ENCODE peak calls at places on chromosome 10, in eight cellular contexts. H, D, F, K, M, N, Q and A are unnamed samples.

GRCh38 chr10:80068270-80068669 is 10.2 kb upstream of the TMEM254 start:
- DNase-seq in H (no peak), D (no peak), F (no peak), K (no peak), M (no peak), N (no peak), Q (no peak), A (no peak)

GRCh38 chr10:75042292-75042974 is 69.0 kb upstream of the SAMD8 start:
- DNase-seq in H (no peak), D (peak; percentile 79), F (no peak), K (peak; percentile 58), M (no peak), N (no peak), Q (peak; percentile 25), A (no peak)

GRCh38 chr10:96904648-96905047 is 72.5 kb downstream of the LCOR start:
- DNase-seq in H (no peak), D (no peak), F (no peak), K (no peak), M (no peak), N (no peak), Q (no peak), A (no peak)

GRCh38 chr10:511849-512191 is 177.6 kb downstream of the DIP2C start:
- DNase-seq in H (no peak), D (no peak), F (peak; percentile 57), K (no peak), M (no peak), N (no peak), Q (no peak), A (no peak)

GRCh38 chr10:79507436-79508167 is 4.7 kb upstream of the EIF5AL1 start:
- DNase-seq in H (no peak), D (no peak), F (no peak), K (no peak), M (no peak), N (no peak), Q (no peak), A (no peak)

GRCh38 chr10:28677889-28678686 is 767 bp downstream of the BAMBI start:
- DNase-seq in H (peak; percentile 48), D (peak; percentile 17), F (peak; percentile 84), K (peak; percentile 31), M (peak; percentile 8), N (peak; percentile 23), Q (peak; percentile 88), A (peak; percentile 48)

GRCh38 chr10:94524146-94524545 is 21.4 kb upstream of the HELLS start:
- DNase-seq in H (no peak), D (peak; percentile 95), F (no peak), K (no peak), M (no peak), N (no peak), Q (no peak), A (no peak)

GRCh38 chr10:677750-678661 is 11.5 kb downstream of the DIP2C start:
- DNase-seq in H (no peak), D (no peak), F (peak; percentile 50), K (no peak), M (no peak), N (no peak), Q (peak; percentile 72), A (no peak)

GRCh38 chr10:116763440-116763839 is 21.1 kb upstream of the HSPA12A start:
- DNase-seq in H (no peak), D (no peak), F (no peak), K (no peak), M (no peak), N (no peak), Q (no peak), A (no peak)

GRCh38 chr10:101062231-101063161 is 707 bp downstream of the KAZALD1 start:
- DNase-seq in H (peak; percentile 73), D (no peak), F (peak; percentile 87), K (peak; percentile 37), M (peak; percentile 53), N (peak; percentile 74), Q (no peak), A (peak; percentile 64)

GRCh38 chr10:45817130-45817859 is 30.0 kb downstream of the AGAP4 start:
- DNase-seq in H (no peak), D (no peak), F (no peak), K (no peak), M (no peak), N (no peak), Q (no peak), A (no peak)

GRCh38 chr10:97543025-97543546 is 29.5 kb upstream of the ANKRD2 start:
- DNase-seq in H (no peak), D (peak; percentile 98), F (peak; percentile 95), K (peak; percentile 97), M (peak; percentile 56), N (no peak), Q (peak; percentile 96), A (no peak)

GRCh38 chr10:44306762-44307161 is 78.1 kb downstream of the CXCL12 start:
- DNase-seq in H (no peak), D (peak; percentile 63), F (no peak), K (no peak), M (no peak), N (no peak), Q (no peak), A (no peak)

GRCh38 chr10:91923371-91924211 is at the start of gene BTAF1:
- DNase-seq in H (peak; percentile 84), D (peak; percentile 89), F (peak; percentile 98), K (peak; percentile 95), M (peak; percentile 90), N (peak; percentile 65), Q (peak; percentile 97), A (peak; percentile 91)

GRCh38 chr10:131431541-131431940 is 120.0 kb upstream of the TCERG1L start:
- DNase-seq in H (peak; percentile 2), D (no peak), F (peak; percentile 34), K (no peak), M (no peak), N (no peak), Q (no peak), A (no peak)

GRCh38 chr10:112603062-112603461 is 156.0 kb downstream of the VTI1A start:
- DNase-seq in H (no peak), D (no peak), F (no peak), K (no peak), M (no peak), N (no peak), Q (no peak), A (no peak)

GRCh38 chr10:13627459-13628310 is 40.9 kb downstream of the PRPF18 start:
- DNase-seq in H (no peak), D (no peak), F (no peak), K (peak; percentile 29), M (no peak), N (no peak), Q (no peak), A (no peak)

GRCh38 chr10:100148353-100149211 is 37.2 kb downstream of the ERLIN1 start:
- DNase-seq in H (no peak), D (peak; percentile 87), F (no peak), K (peak; percentile 99), M (peak; percentile 34), N (no peak), Q (no peak), A (peak; percentile 61)

GRCh38 chr10:84837041-84837766 is 508.8 kb downstream of the CCSER2 start:
- DNase-seq in H (peak; percentile 52), D (no peak), F (no peak), K (no peak), M (no peak), N (peak; percentile 30), Q (no peak), A (no peak)

GRCh38 chr10:96509017-96509641 is 4.6 kb downstream of the TLL2 start:
- DNase-seq in H (no peak), D (peak; percentile 81), F (no peak), K (peak; percentile 66), M (no peak), N (no peak), Q (no peak), A (no peak)

GRCh38 chr10:88557659-88558058 is 25.5 kb downstream of the RNLS start:
- DNase-seq in H (no peak), D (peak; percentile 78), F (no peak), K (peak; percentile 47), M (no peak), N (no peak), Q (no peak), A (no peak)

GRCh38 chr10:62818426-62819011 is 2.4 kb upstream of the EGR2 start:
- DNase-seq in H (peak; percentile 62), D (no peak), F (peak; percentile 82), K (no peak), M (peak; percentile 85), N (peak; percentile 28), Q (no peak), A (peak; percentile 56)

GRCh38 chr10:11411926-11412545 is 199.4 kb downstream of the USP6NL start:
- DNase-seq in H (no peak), D (no peak), F (no peak), K (no peak), M (no peak), N (no peak), Q (peak; percentile 62), A (no peak)

GRCh38 chr10:107914450-107915276 is 750.2 kb upstream of the SORCS1 start:
- DNase-seq in H (no peak), D (no peak), F (peak; percentile 69), K (peak; percentile 10), M (no peak), N (peak; percentile 18), Q (no peak), A (peak; percentile 23)

GRCh38 chr10:75034131-75034512 is 77.3 kb upstream of the SAMD8 start:
- DNase-seq in H (no peak), D (no peak), F (no peak), K (peak; percentile 10), M (peak; percentile 52), N (no peak), Q (no peak), A (no peak)

GRCh38 chr10:71382028-71382427 is 14.7 kb upstream of the CDH23 start:
- DNase-seq in H (no peak), D (no peak), F (no peak), K (no peak), M (no peak), N (no peak), Q (no peak), A (no peak)

GRCh38 chr10:119517235-119518141 is 25.0 kb downstream of the RGS10 start:
- DNase-seq in H (no peak), D (peak; percentile 60), F (no peak), K (peak; percentile 16), M (peak; percentile 38), N (no peak), Q (peak; percentile 90), A (no peak)

GRCh38 chr10:52632591-52632990 is 140.0 kb downstream of the MBL2 start:
- DNase-seq in H (no peak), D (peak; percentile 4), F (no peak), K (no peak), M (no peak), N (no peak), Q (no peak), A (no peak)

GRCh38 chr10:110366641-110367040 is 61.9 kb upstream of the SMNDC1 start:
- DNase-seq in H (no peak), D (no peak), F (no peak), K (no peak), M (no peak), N (no peak), Q (no peak), A (no peak)

GRCh38 chr10:117539903-117540639 is 2.5 kb upstream of the EMX2 start:
- DNase-seq in H (no peak), D (no peak), F (no peak), K (no peak), M (no peak), N (no peak), Q (peak; percentile 80), A (no peak)

GRCh38 chr10:110833234-110833940 is 38.3 kb upstream of the PDCD4 start:
- DNase-seq in H (no peak), D (no peak), F (no peak), K (no peak), M (no peak), N (peak; percentile 16), Q (no peak), A (no peak)

GRCh38 chr10:50988792-50989191 is 85.5 kb upstream of the PRKG1 start:
- DNase-seq in H (no peak), D (peak; percentile 34), F (no peak), K (no peak), M (no peak), N (no peak), Q (no peak), A (no peak)

GRCh38 chr10:105149371-105149871 is 508.3 kb downstream of the SORCS3 start:
- DNase-seq in H (no peak), D (peak; percentile 37), F (no peak), K (peak; percentile 68), M (no peak), N (no peak), Q (no peak), A (no peak)

GRCh38 chr10:1107004-1107403 is 50.8 kb downstream of the WDR37 start:
- DNase-seq in H (no peak), D (no peak), F (no peak), K (no peak), M (no peak), N (no peak), Q (no peak), A (no peak)